ENCODE peak calls at places on chromosome 11, in six cellular contexts. M is adrenal gland; G is kidney; O is MV-4-11; Q is T-cell; U is activated CD4-positive, alpha-beta T cell treated with anti-CD3 and anti-CD28 coated beads, Interleukin-2, amount 10 ng/mL, durations not matched to agents 24 days and 14 days. Z is an unnamed sample.

GRCh38 chr11:81967242-81967641 is 766.4 kb downstream of the FAM181B start:
- DNase-seq in O (peak; percentile 7), G (no peak), U (no peak), M (no peak), Q (no peak), Z (no peak)

GRCh38 chr11:48900131-48900800 is 83.4 kb downstream of the TRIM51G start:
- DNase-seq in G (peak; percentile 64), M (no peak), Q (no peak), O (no peak), U (peak; percentile 24), Z (peak; percentile 45)

GRCh38 chr11:77086521-77087472 is 15.8 kb upstream of the OMP start:
- DNase-seq in G (peak; percentile 55), O (no peak), U (no peak), Q (no peak), M (no peak), Z (no peak)

GRCh38 chr11:119479685-119480275 is 56.8 kb upstream of the THY1 start:
- DNase-seq in Q (no peak), O (no peak), M (no peak), U (no peak), G (peak; percentile 4), Z (no peak)

GRCh38 chr11:70048279-70049024 is 29.7 kb upstream of the ANO1 start:
- DNase-seq in O (no peak), U (no peak), M (no peak), Q (no peak), G (no peak), Z (no peak)

GRCh38 chr11:105046898-105047579 is 1.9 kb upstream of the CARD16 start:
- DNase-seq in O (peak; percentile 5), G (no peak), M (peak; percentile 25), Q (no peak), U (no peak), Z (no peak)

GRCh38 chr11:32071811-32072210 is 19.1 kb upstream of the RCN1 start:
- DNase-seq in U (no peak), Q (no peak), M (peak; percentile 18), O (no peak), G (no peak), Z (no peak)

GRCh38 chr11:33321483-33321882 is 64.3 kb downstream of the HIPK3 start:
- DNase-seq in M (no peak), O (peak; percentile 72), Q (no peak), G (no peak), U (no peak), Z (no peak)

GRCh38 chr11:113859665-113860064 is 15.7 kb downstream of the USP28 start:
- DNase-seq in G (no peak), U (peak; percentile 77), Q (no peak), O (no peak), M (no peak), Z (no peak)

GRCh38 chr11:117673561-117673960 is 123.5 kb downstream of the DSCAML1 start:
- DNase-seq in O (no peak), Q (no peak), M (no peak), G (no peak), U (no peak), Z (no peak)

Z was measured in Right ventricle myocardium inferior.